ENCODE peak calls at places on chromosomes 16 and 17, in nine cellular contexts. One of them, this sample, is unnamed.

GRCh38 chr16:56662357-56663354 is 4.9 kb downstream of the MT1F start:
- DNase-seq in HTR-8/SVneo: no peak
- DNase-seq in T follicular helper cell: no peak
- DNase-seq in activated T-cell treated with anti-CD3 and anti-CD28 coated beads, Interleukin-2, amount 50 U/mL, for 72 hours: peak
- DNase-seq in activated effector memory CD4-positive, alpha-beta T cell treated with Interleukin-2 at 50 U/mL for 16 hours: no peak
- DNase-seq in H7: peak
- DNase-seq in NCI-H1105: no peak
- DNase-seq in hypothalamus: no peak
- DNase-seq in left lobe of liver: no peak
- DNase-seq in this sample: peak

GRCh38 chr16:89770367-89770766 is 46.1 kb downstream of the FANCA start:
- DNase-seq in H7: peak
- DNase-seq in NCI-H1105: no peak
- DNase-seq in T follicular helper cell: no peak
- DNase-seq in left lobe of liver: no peak
- DNase-seq in activated T-cell treated with anti-CD3 and anti-CD28 coated beads, Interleukin-2, amount 50 U/mL, for 72 hours: no peak
- DNase-seq in HTR-8/SVneo: no peak
- DNase-seq in hypothalamus: no peak
- DNase-seq in activated effector memory CD4-positive, alpha-beta T cell treated with Interleukin-2 at 50 U/mL for 16 hours: no peak
- DNase-seq in this sample: no peak

GRCh38 chr17:13509561-13509960 is 92.2 kb downstream of the HS3ST3A1 start:
- DNase-seq in hypothalamus: no peak
- DNase-seq in activated T-cell treated with anti-CD3 and anti-CD28 coated beads, Interleukin-2, amount 50 U/mL, for 72 hours: no peak
- DNase-seq in left lobe of liver: no peak
- DNase-seq in NCI-H1105: no peak
- DNase-seq in activated effector memory CD4-positive, alpha-beta T cell treated with Interleukin-2 at 50 U/mL for 16 hours: no peak
- DNase-seq in H7: no peak
- DNase-seq in HTR-8/SVneo: no peak
- DNase-seq in T follicular helper cell: no peak
- DNase-seq in this sample: no peak

GRCh38 chr16:85863384-85863774 is 35.6 kb upstream of the IRF8 start:
- DNase-seq in left lobe of liver: no peak
- DNase-seq in H7: no peak
- DNase-seq in T follicular helper cell: no peak
- DNase-seq in hypothalamus: no peak
- DNase-seq in HTR-8/SVneo: no peak
- DNase-seq in activated effector memory CD4-positive, alpha-beta T cell treated with Interleukin-2 at 50 U/mL for 16 hours: no peak
- DNase-seq in activated T-cell treated with anti-CD3 and anti-CD28 coated beads, Interleukin-2, amount 50 U/mL, for 72 hours: no peak
- DNase-seq in NCI-H1105: no peak
- DNase-seq in this sample: peak

GRCh38 chr17:73318427-73318813 is 6.6 kb upstream of the CDC42EP4 start:
- DNase-seq in hypothalamus: no peak
- DNase-seq in NCI-H1105: no peak
- DNase-seq in left lobe of liver: no peak
- DNase-seq in H7: no peak
- DNase-seq in T follicular helper cell: no peak
- DNase-seq in HTR-8/SVneo: no peak
- DNase-seq in activated T-cell treated with anti-CD3 and anti-CD28 coated beads, Interleukin-2, amount 50 U/mL, for 72 hours: no peak
- DNase-seq in activated effector memory CD4-positive, alpha-beta T cell treated with Interleukin-2 at 50 U/mL for 16 hours: no peak
- DNase-seq in this sample: peak

GRCh38 chr17:57459286-57459915 is 203.1 kb downstream of the MSI2 start:
- DNase-seq in HTR-8/SVneo: peak
- DNase-seq in activated T-cell treated with anti-CD3 and anti-CD28 coated beads, Interleukin-2, amount 50 U/mL, for 72 hours: peak
- DNase-seq in NCI-H1105: no peak
- DNase-seq in T follicular helper cell: no peak
- DNase-seq in activated effector memory CD4-positive, alpha-beta T cell treated with Interleukin-2 at 50 U/mL for 16 hours: no peak
- DNase-seq in hypothalamus: no peak
- DNase-seq in H7: no peak
- DNase-seq in left lobe of liver: no peak
- DNase-seq in this sample: no peak

GRCh38 chr17:48006936-48007703 is 30.5 kb downstream of the COPZ2 start:
- DNase-seq in T follicular helper cell: no peak
- DNase-seq in H7: no peak
- DNase-seq in hypothalamus: no peak
- DNase-seq in HTR-8/SVneo: no peak
- DNase-seq in NCI-H1105: no peak
- DNase-seq in activated effector memory CD4-positive, alpha-beta T cell treated with Interleukin-2 at 50 U/mL for 16 hours: no peak
- DNase-seq in left lobe of liver: no peak
- DNase-seq in activated T-cell treated with anti-CD3 and anti-CD28 coated beads, Interleukin-2, amount 50 U/mL, for 72 hours: no peak
- DNase-seq in this sample: no peak

GRCh38 chr16:27231692-27232060 is 28.4 kb downstream of the KDM8 start:
- DNase-seq in activated T-cell treated with anti-CD3 and anti-CD28 coated beads, Interleukin-2, amount 50 U/mL, for 72 hours: no peak
- DNase-seq in left lobe of liver: no peak
- DNase-seq in H7: peak
- DNase-seq in hypothalamus: no peak
- DNase-seq in activated effector memory CD4-positive, alpha-beta T cell treated with Interleukin-2 at 50 U/mL for 16 hours: no peak
- DNase-seq in NCI-H1105: no peak
- DNase-seq in T follicular helper cell: no peak
- DNase-seq in HTR-8/SVneo: no peak
- DNase-seq in this sample: no peak

GRCh38 chr17:9645858-9646555 is 690 bp downstream of the USP43 start:
- DNase-seq in left lobe of liver: peak
- DNase-seq in NCI-H1105: peak
- DNase-seq in T follicular helper cell: no peak
- DNase-seq in H7: peak
- DNase-seq in activated T-cell treated with anti-CD3 and anti-CD28 coated beads, Interleukin-2, amount 50 U/mL, for 72 hours: peak
- DNase-seq in hypothalamus: no peak
- DNase-seq in activated effector memory CD4-positive, alpha-beta T cell treated with Interleukin-2 at 50 U/mL for 16 hours: no peak
- DNase-seq in HTR-8/SVneo: no peak
- DNase-seq in this sample: peak

GRCh38 chr17:43784068-43784467 is 3.8 kb downstream of the CFAP97D1 start:
- DNase-seq in activated T-cell treated with anti-CD3 and anti-CD28 coated beads, Interleukin-2, amount 50 U/mL, for 72 hours: no peak
- DNase-seq in activated effector memory CD4-positive, alpha-beta T cell treated with Interleukin-2 at 50 U/mL for 16 hours: no peak
- DNase-seq in H7: no peak
- DNase-seq in T follicular helper cell: no peak
- DNase-seq in left lobe of liver: no peak
- DNase-seq in hypothalamus: no peak
- DNase-seq in HTR-8/SVneo: no peak
- DNase-seq in NCI-H1105: no peak
- DNase-seq in this sample: no peak

GRCh38 chr17:65530985-65531507 is 30.4 kb downstream of the AXIN2 start:
- DNase-seq in activated T-cell treated with anti-CD3 and anti-CD28 coated beads, Interleukin-2, amount 50 U/mL, for 72 hours: no peak
- DNase-seq in NCI-H1105: no peak
- DNase-seq in HTR-8/SVneo: no peak
- DNase-seq in T follicular helper cell: no peak
- DNase-seq in hypothalamus: no peak
- DNase-seq in activated effector memory CD4-positive, alpha-beta T cell treated with Interleukin-2 at 50 U/mL for 16 hours: no peak
- DNase-seq in H7: peak
- DNase-seq in left lobe of liver: no peak
- DNase-seq in this sample: peak

GRCh38 chr16:11215935-11216556 is 40.0 kb downstream of the SOCS1 start:
- DNase-seq in HTR-8/SVneo: no peak
- DNase-seq in NCI-H1105: no peak
- DNase-seq in activated T-cell treated with anti-CD3 and anti-CD28 coated beads, Interleukin-2, amount 50 U/mL, for 72 hours: no peak
- DNase-seq in hypothalamus: no peak
- DNase-seq in H7: no peak
- DNase-seq in activated effector memory CD4-positive, alpha-beta T cell treated with Interleukin-2 at 50 U/mL for 16 hours: no peak
- DNase-seq in left lobe of liver: no peak
- DNase-seq in T follicular helper cell: no peak
- DNase-seq in this sample: no peak

GRCh38 chr17:302300-302698 is 50.3 kb downstream of the RPH3AL start:
- DNase-seq in NCI-H1105: no peak
- DNase-seq in activated effector memory CD4-positive, alpha-beta T cell treated with Interleukin-2 at 50 U/mL for 16 hours: no peak
- DNase-seq in activated T-cell treated with anti-CD3 and anti-CD28 coated beads, Interleukin-2, amount 50 U/mL, for 72 hours: no peak
- DNase-seq in HTR-8/SVneo: no peak
- DNase-seq in left lobe of liver: no peak
- DNase-seq in hypothalamus: no peak
- DNase-seq in T follicular helper cell: no peak
- DNase-seq in H7: peak
- DNase-seq in this sample: no peak

GRCh38 chr16:67842509-67843342 is 606 bp downstream of the THAP11 start:
- DNase-seq in left lobe of liver: peak
- DNase-seq in activated effector memory CD4-positive, alpha-beta T cell treated with Interleukin-2 at 50 U/mL for 16 hours: peak
- DNase-seq in HTR-8/SVneo: no peak
- DNase-seq in activated T-cell treated with anti-CD3 and anti-CD28 coated beads, Interleukin-2, amount 50 U/mL, for 72 hours: peak
- DNase-seq in NCI-H1105: no peak
- DNase-seq in hypothalamus: peak
- DNase-seq in H7: peak
- DNase-seq in T follicular helper cell: peak
- DNase-seq in this sample: peak

GRCh38 chr16:77618011-77618410 is 104.3 kb upstream of the NUDT7 start:
- DNase-seq in NCI-H1105: no peak
- DNase-seq in left lobe of liver: no peak
- DNase-seq in T follicular helper cell: no peak
- DNase-seq in activated effector memory CD4-positive, alpha-beta T cell treated with Interleukin-2 at 50 U/mL for 16 hours: no peak
- DNase-seq in hypothalamus: no peak
- DNase-seq in H7: no peak
- DNase-seq in activated T-cell treated with anti-CD3 and anti-CD28 coated beads, Interleukin-2, amount 50 U/mL, for 72 hours: no peak
- DNase-seq in HTR-8/SVneo: no peak
- DNase-seq in this sample: no peak

GRCh38 chr17:7857724-7858486 is at the start of gene CYB5D1:
- DNase-seq in hypothalamus: peak
- DNase-seq in H7: peak
- DNase-seq in T follicular helper cell: peak
- DNase-seq in activated effector memory CD4-positive, alpha-beta T cell treated with Interleukin-2 at 50 U/mL for 16 hours: peak
- DNase-seq in HTR-8/SVneo: peak
- DNase-seq in activated T-cell treated with anti-CD3 and anti-CD28 coated beads, Interleukin-2, amount 50 U/mL, for 72 hours: peak
- DNase-seq in left lobe of liver: peak
- DNase-seq in NCI-H1105: peak
- DNase-seq in this sample: peak

GRCh38 chr16:50265260-50265659 is 1.1 kb upstream of the ADCY7 start:
- DNase-seq in activated effector memory CD4-positive, alpha-beta T cell treated with Interleukin-2 at 50 U/mL for 16 hours: peak
- DNase-seq in HTR-8/SVneo: no peak
- DNase-seq in H7: peak
- DNase-seq in T follicular helper cell: peak
- DNase-seq in left lobe of liver: peak
- DNase-seq in NCI-H1105: no peak
- DNase-seq in hypothalamus: no peak
- DNase-seq in activated T-cell treated with anti-CD3 and anti-CD28 coated beads, Interleukin-2, amount 50 U/mL, for 72 hours: no peak
- DNase-seq in this sample: peak

GRCh38 chr17:8119575-8120519 is 1.5 kb upstream of the ALOXE3 start:
- DNase-seq in activated effector memory CD4-positive, alpha-beta T cell treated with Interleukin-2 at 50 U/mL for 16 hours: peak
- DNase-seq in HTR-8/SVneo: peak
- DNase-seq in NCI-H1105: peak
- DNase-seq in hypothalamus: peak
- DNase-seq in T follicular helper cell: peak
- DNase-seq in activated T-cell treated with anti-CD3 and anti-CD28 coated beads, Interleukin-2, amount 50 U/mL, for 72 hours: peak
- DNase-seq in H7: peak
- DNase-seq in left lobe of liver: peak
- DNase-seq in this sample: peak

GRCh38 chr16:88455610-88456355 is 2.7 kb downstream of the ZFPM1 start:
- DNase-seq in NCI-H1105: peak
- DNase-seq in hypothalamus: no peak
- DNase-seq in HTR-8/SVneo: peak
- DNase-seq in left lobe of liver: peak
- DNase-seq in activated T-cell treated with anti-CD3 and anti-CD28 coated beads, Interleukin-2, amount 50 U/mL, for 72 hours: peak
- DNase-seq in activated effector memory CD4-positive, alpha-beta T cell treated with Interleukin-2 at 50 U/mL for 16 hours: peak
- DNase-seq in T follicular helper cell: peak
- DNase-seq in H7: peak
- DNase-seq in this sample: peak

GRCh38 chr16:27315333-27316037 is 1.7 kb downstream of the IL4R start:
- DNase-seq in activated effector memory CD4-positive, alpha-beta T cell treated with Interleukin-2 at 50 U/mL for 16 hours: peak
- DNase-seq in HTR-8/SVneo: peak
- DNase-seq in activated T-cell treated with anti-CD3 and anti-CD28 coated beads, Interleukin-2, amount 50 U/mL, for 72 hours: peak
- DNase-seq in left lobe of liver: peak
- DNase-seq in NCI-H1105: no peak
- DNase-seq in H7: peak
- DNase-seq in hypothalamus: no peak
- DNase-seq in T follicular helper cell: no peak
- DNase-seq in this sample: peak

GRCh38 chr16:57091990-57092785 is at the start of gene CPNE2:
- DNase-seq in HTR-8/SVneo: peak
- DNase-seq in H7: peak
- DNase-seq in hypothalamus: peak
- DNase-seq in NCI-H1105: peak
- DNase-seq in activated effector memory CD4-positive, alpha-beta T cell treated with Interleukin-2 at 50 U/mL for 16 hours: peak
- DNase-seq in activated T-cell treated with anti-CD3 and anti-CD28 coated beads, Interleukin-2, amount 50 U/mL, for 72 hours: peak
- DNase-seq in T follicular helper cell: no peak
- DNase-seq in left lobe of liver: peak
- DNase-seq in this sample: peak

GRCh38 chr16:46765050-46765449 is 16.9 kb upstream of the MYLK3 start:
- DNase-seq in NCI-H1105: no peak
- DNase-seq in activated effector memory CD4-positive, alpha-beta T cell treated with Interleukin-2 at 50 U/mL for 16 hours: no peak
- DNase-seq in left lobe of liver: no peak
- DNase-seq in T follicular helper cell: no peak
- DNase-seq in hypothalamus: no peak
- DNase-seq in H7: peak
- DNase-seq in HTR-8/SVneo: no peak
- DNase-seq in activated T-cell treated with anti-CD3 and anti-CD28 coated beads, Interleukin-2, amount 50 U/mL, for 72 hours: no peak
- DNase-seq in this sample: no peak

GRCh38 chr17:45758544-45758943 is 25.6 kb upstream of the CRHR1 start:
- DNase-seq in left lobe of liver: no peak
- DNase-seq in NCI-H1105: no peak
- DNase-seq in hypothalamus: no peak
- DNase-seq in activated T-cell treated with anti-CD3 and anti-CD28 coated beads, Interleukin-2, amount 50 U/mL, for 72 hours: no peak
- DNase-seq in T follicular helper cell: no peak
- DNase-seq in HTR-8/SVneo: no peak
- DNase-seq in H7: no peak
- DNase-seq in activated effector memory CD4-positive, alpha-beta T cell treated with Interleukin-2 at 50 U/mL for 16 hours: no peak
- DNase-seq in this sample: no peak

GRCh38 chr16:50537533-50538290 is 10.5 kb upstream of the NKD1 start:
- DNase-seq in H7: no peak
- DNase-seq in NCI-H1105: no peak
- DNase-seq in HTR-8/SVneo: no peak
- DNase-seq in activated effector memory CD4-positive, alpha-beta T cell treated with Interleukin-2 at 50 U/mL for 16 hours: no peak
- DNase-seq in hypothalamus: no peak
- DNase-seq in T follicular helper cell: no peak
- DNase-seq in activated T-cell treated with anti-CD3 and anti-CD28 coated beads, Interleukin-2, amount 50 U/mL, for 72 hours: no peak
- DNase-seq in left lobe of liver: no peak
- DNase-seq in this sample: no peak

GRCh38 chr17:9982159-9982558 is 77.1 kb upstream of the RCVRN start:
- DNase-seq in activated effector memory CD4-positive, alpha-beta T cell treated with Interleukin-2 at 50 U/mL for 16 hours: no peak
- DNase-seq in activated T-cell treated with anti-CD3 and anti-CD28 coated beads, Interleukin-2, amount 50 U/mL, for 72 hours: no peak
- DNase-seq in H7: peak
- DNase-seq in hypothalamus: no peak
- DNase-seq in T follicular helper cell: no peak
- DNase-seq in left lobe of liver: no peak
- DNase-seq in NCI-H1105: no peak
- DNase-seq in HTR-8/SVneo: no peak
- DNase-seq in this sample: peak

GRCh38 chr17:33389506-33390141 is 96.5 kb upstream of the ASIC2 start:
- DNase-seq in left lobe of liver: no peak
- DNase-seq in hypothalamus: no peak
- DNase-seq in NCI-H1105: no peak
- DNase-seq in HTR-8/SVneo: no peak
- DNase-seq in activated T-cell treated with anti-CD3 and anti-CD28 coated beads, Interleukin-2, amount 50 U/mL, for 72 hours: no peak
- DNase-seq in activated effector memory CD4-positive, alpha-beta T cell treated with Interleukin-2 at 50 U/mL for 16 hours: no peak
- DNase-seq in T follicular helper cell: no peak
- DNase-seq in H7: no peak
- DNase-seq in this sample: peak

GRCh38 chr16:77057161-77057736 is 133.7 kb upstream of the MON1B start:
- DNase-seq in T follicular helper cell: no peak
- DNase-seq in hypothalamus: no peak
- DNase-seq in activated effector memory CD4-positive, alpha-beta T cell treated with Interleukin-2 at 50 U/mL for 16 hours: no peak
- DNase-seq in HTR-8/SVneo: no peak
- DNase-seq in activated T-cell treated with anti-CD3 and anti-CD28 coated beads, Interleukin-2, amount 50 U/mL, for 72 hours: no peak
- DNase-seq in left lobe of liver: no peak
- DNase-seq in H7: no peak
- DNase-seq in NCI-H1105: no peak
- DNase-seq in this sample: no peak

GRCh38 chr17:66397486-66397885 is 95.1 kb downstream of the PRKCA start:
- DNase-seq in NCI-H1105: no peak
- DNase-seq in hypothalamus: no peak
- DNase-seq in T follicular helper cell: no peak
- DNase-seq in activated T-cell treated with anti-CD3 and anti-CD28 coated beads, Interleukin-2, amount 50 U/mL, for 72 hours: peak
- DNase-seq in HTR-8/SVneo: no peak
- DNase-seq in left lobe of liver: no peak
- DNase-seq in H7: no peak
- DNase-seq in activated effector memory CD4-positive, alpha-beta T cell treated with Interleukin-2 at 50 U/mL for 16 hours: no peak
- DNase-seq in this sample: no peak

GRCh38 chr17:64750478-64750877 is 88.4 kb upstream of the SMURF2 start:
- DNase-seq in H7: no peak
- DNase-seq in NCI-H1105: no peak
- DNase-seq in activated T-cell treated with anti-CD3 and anti-CD28 coated beads, Interleukin-2, amount 50 U/mL, for 72 hours: no peak
- DNase-seq in hypothalamus: no peak
- DNase-seq in T follicular helper cell: no peak
- DNase-seq in activated effector memory CD4-positive, alpha-beta T cell treated with Interleukin-2 at 50 U/mL for 16 hours: no peak
- DNase-seq in HTR-8/SVneo: no peak
- DNase-seq in left lobe of liver: peak
- DNase-seq in this sample: no peak

GRCh38 chr17:82236142-82236971 is 7.5 kb downstream of the SLC16A3 start:
- DNase-seq in left lobe of liver: peak
- DNase-seq in H7: peak
- DNase-seq in activated T-cell treated with anti-CD3 and anti-CD28 coated beads, Interleukin-2, amount 50 U/mL, for 72 hours: peak
- DNase-seq in activated effector memory CD4-positive, alpha-beta T cell treated with Interleukin-2 at 50 U/mL for 16 hours: peak
- DNase-seq in HTR-8/SVneo: no peak
- DNase-seq in T follicular helper cell: peak
- DNase-seq in hypothalamus: peak
- DNase-seq in NCI-H1105: peak
- DNase-seq in this sample: peak

GRCh38 chr17:82041139-82041814 is 3.8 kb upstream of the DCXR start:
- DNase-seq in NCI-H1105: no peak
- DNase-seq in T follicular helper cell: no peak
- DNase-seq in left lobe of liver: no peak
- DNase-seq in activated effector memory CD4-positive, alpha-beta T cell treated with Interleukin-2 at 50 U/mL for 16 hours: no peak
- DNase-seq in HTR-8/SVneo: no peak
- DNase-seq in activated T-cell treated with anti-CD3 and anti-CD28 coated beads, Interleukin-2, amount 50 U/mL, for 72 hours: no peak
- DNase-seq in hypothalamus: no peak
- DNase-seq in H7: no peak
- DNase-seq in this sample: no peak

This sample was measured in endodermal cell.